ENCODE peak calls at places on chromosome 9, in nine cellular contexts. A is pancreas; W is colonic mucosa; R is CD8-positive, alpha-beta memory T cell; O is fibroblast of lung; E is lower lobe of right lung; S is kidney; C is heart right ventricle; V is left ventricle myocardium inferior. K is an unnamed sample.

GRCh38 chr9:23821400-23822181 is 4.4 kb downstream of the ELAVL2 start:
- DNase-seq in A (no peak), W (peak; percentile 55), R (no peak), O (peak; percentile 22), E (no peak), S (peak; percentile 63), C (no peak), V (no peak), K (no peak)

GRCh38 chr9:108746864-108747263 is 108.9 kb downstream of the ACTL7B start:
- DNase-seq in A (no peak), W (no peak), R (no peak), O (peak; percentile 9), E (no peak), S (no peak), C (no peak), V (no peak), K (no peak)

GRCh38 chr9:86491634-86492266 is 137.5 kb upstream of the TUT7 start:
- DNase-seq in A (no peak), W (no peak), R (no peak), O (no peak), E (no peak), S (no peak), C (no peak), V (no peak), K (no peak)

GRCh38 chr9:88025411-88026132 is 51.2 kb upstream of the CDK20 start:
- DNase-seq in A (no peak), W (no peak), R (no peak), O (no peak), E (no peak), S (no peak), C (no peak), V (no peak), K (no peak)

GRCh38 chr9:84277646-84278045 is 62.9 kb downstream of the SLC28A3 start:
- DNase-seq in A (no peak), W (no peak), R (no peak), O (peak; percentile 73), E (no peak), S (no peak), C (no peak), V (no peak), K (no peak)

GRCh38 chr9:71780953-71781352 is 12.6 kb upstream of the CEMIP2 start:
- DNase-seq in A (no peak), W (no peak), R (no peak), O (no peak), E (no peak), S (no peak), C (no peak), V (no peak), K (no peak)

GRCh38 chr9:24245988-24246387 is 299.7 kb downstream of the IZUMO3 start:
- DNase-seq in A (no peak), W (no peak), R (no peak), O (peak; percentile 3), E (no peak), S (no peak), C (no peak), V (no peak), K (no peak)

GRCh38 chr9:81455826-81456225 is 233.5 kb downstream of the TLE1 start:
- DNase-seq in A (no peak), W (no peak), R (no peak), O (peak; percentile 54), E (no peak), S (no peak), C (no peak), V (no peak), K (no peak)

DNA sequence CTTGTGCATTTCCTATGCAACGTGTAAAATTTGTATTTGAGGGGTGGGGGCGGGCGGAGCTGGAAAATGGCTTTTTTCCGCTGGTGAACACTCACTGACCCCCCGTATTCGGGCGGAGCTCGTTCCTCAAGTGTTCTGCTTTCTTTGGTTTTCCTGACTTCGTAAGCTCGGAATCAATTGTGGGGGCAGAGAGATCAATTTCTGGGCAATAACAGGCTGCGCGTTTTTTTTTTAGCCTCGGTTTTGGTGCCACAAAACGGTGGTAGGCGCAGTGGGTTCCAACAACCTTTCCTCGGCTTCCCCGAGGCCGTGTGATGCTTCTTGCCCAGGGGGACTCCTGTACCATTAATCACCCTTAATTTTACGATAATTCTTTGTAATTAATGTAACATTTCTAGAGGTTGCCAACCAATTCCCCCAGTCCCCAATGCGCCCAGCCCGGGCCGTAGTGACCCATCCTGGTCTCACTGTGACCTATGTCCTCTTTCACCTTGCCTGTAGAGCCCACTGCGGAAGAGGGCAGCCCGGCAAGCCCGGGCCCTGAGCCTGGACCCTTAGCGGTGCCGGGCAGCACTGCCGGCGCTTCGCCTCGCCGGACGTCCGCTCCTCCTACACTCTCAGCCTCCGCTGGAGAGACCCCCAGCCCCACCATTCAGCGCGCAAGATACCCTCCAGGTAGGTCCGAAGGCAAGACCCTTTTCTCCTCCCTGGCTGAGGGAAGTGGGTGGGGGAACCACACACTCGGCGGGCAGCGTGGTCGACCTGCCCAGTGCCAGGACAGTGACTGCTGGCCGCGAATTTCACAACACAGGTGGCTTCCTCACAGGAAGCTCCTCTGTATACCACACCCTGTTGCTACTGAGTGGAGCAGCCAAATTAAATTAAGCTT is 3.7 kb downstream of the NR4A3 start:
- DNase-seq in A (no peak), W (no peak), R (no peak), O (no peak), E (peak; percentile 47), S (no peak), C (no peak), V (no peak), K (no peak)
- H3K4me3 ChIP-seq in A (peak overlapping the region; percentile 82), W (peak overlapping the region; percentile 67), R (peak overlapping the region; percentile 69), O (peak overlapping the region; percentile 93), E (peak overlapping the region; percentile 84), S (no peak overlapping the region), C (no peak overlapping the region), V (peak overlapping the region; percentile 84), K (peak overlapping the region; percentile 85)

GRCh38 chr9:15420796-15421195 is 1.9 kb upstream of the SNAPC3 start:
- DNase-seq in A (no peak), W (no peak), R (no peak), O (peak; percentile 17), E (no peak), S (no peak), C (no peak), V (no peak), K (no peak)

GRCh38 chr9:15421532-15421931 is 1.1 kb upstream of the SNAPC3 start:
- DNase-seq in A (no peak), W (peak; percentile 41), R (no peak), O (no peak), E (no peak), S (no peak), C (no peak), V (no peak), K (no peak)

GRCh38 chr9:15423328-15423985 is 781 bp downstream of the SNAPC3 start:
- DNase-seq in A (no peak), W (peak; percentile 25), R (peak; percentile 13), O (peak; percentile 29), E (no peak), S (no peak), C (no peak), V (no peak), K (peak; percentile 2)

GRCh38 chr9:15426019-15426418 is 3.3 kb downstream of the SNAPC3 start:
- DNase-seq in A (no peak), W (no peak), R (no peak), O (no peak), E (no peak), S (no peak), C (no peak), V (no peak), K (no peak)

DNA sequence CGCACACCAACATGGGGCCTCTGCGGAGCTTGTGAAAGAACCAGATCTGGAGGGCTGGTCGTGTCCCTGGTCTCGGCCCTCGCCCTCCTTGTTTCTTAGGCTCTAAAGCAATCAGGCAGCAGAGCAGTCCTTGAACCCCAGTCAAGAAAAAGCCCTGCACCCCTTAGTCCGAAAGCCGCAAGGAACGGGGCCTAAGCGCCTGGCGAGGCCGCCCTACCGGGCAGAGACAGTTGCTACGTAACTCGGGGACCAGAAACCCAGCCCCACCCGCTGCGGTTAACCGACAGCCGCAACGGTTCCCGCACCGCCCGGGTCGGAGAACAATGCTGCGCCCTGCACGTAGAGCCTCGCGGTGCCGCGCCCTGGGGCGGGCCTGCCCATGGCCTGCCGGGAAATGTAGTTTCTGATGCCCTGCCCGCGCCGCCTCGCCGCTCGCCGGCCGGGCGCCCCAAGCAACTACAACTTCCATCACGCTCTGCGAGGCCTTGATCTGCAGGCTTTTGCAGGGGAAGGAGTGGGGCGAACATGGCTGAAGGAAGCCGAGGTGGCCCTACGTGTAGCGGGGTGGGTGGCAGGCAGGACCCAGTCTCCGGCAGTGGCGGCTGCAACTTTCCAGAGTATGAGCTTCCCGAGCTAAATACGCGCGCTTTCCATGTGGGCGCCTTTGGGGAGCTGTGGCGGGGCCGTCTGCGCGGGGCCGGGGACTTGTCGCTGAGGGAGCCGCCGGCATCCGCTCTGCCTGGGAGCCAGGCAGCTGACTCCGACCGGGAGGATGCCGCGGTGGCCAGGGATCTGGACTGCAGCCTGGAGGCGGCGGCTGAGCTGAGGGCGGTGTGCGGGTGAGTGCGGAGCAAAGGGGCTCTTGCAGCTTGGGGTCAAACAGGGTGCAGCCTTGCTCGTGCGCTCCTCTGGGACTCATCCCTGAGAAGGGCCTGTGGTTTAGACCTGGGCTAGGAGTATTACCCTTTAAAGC is at the start of gene SNAPC3:
- DNase-seq in A (peak; percentile 92), W (peak; percentile 97), R (peak; percentile 94), O (peak; percentile 96), E (peak; percentile 97), S (peak; percentile 98), C (peak; percentile 93), V (peak; percentile 94), K (peak; percentile 86)
- H3K4me1 ChIP-seq in A (no peaks in the 10 kb centered on the region), W (peaks cover 25% of the 10 kb centered on the region), R (peaks cover 25% of the 10 kb centered on the region), O (peaks cover 2% of the 10 kb centered on the region), E (peaks cover 49% of the 10 kb centered on the region), S (no peaks in the 10 kb centered on the region), C (peaks cover 49% of the 10 kb centered on the region), V (peaks cover 54% of the 10 kb centered on the region), K (no peaks in the 10 kb centered on the region)

GRCh38 chr9:97632992-97633858 is at the start of the genes NCBP1 and TSTD2:
- DNase-seq in A (peak; percentile 97), W (peak; percentile 97), R (peak; percentile 98), O (peak; percentile 97), E (peak; percentile 99), S (peak; percentile 99), C (peak; percentile 97), V (peak; percentile 97), K (peak; percentile 94)

GRCh38 chr9:97636903-97637302 is 3.3 kb downstream of the NCBP1 start:
- DNase-seq in A (no peak), W (no peak), R (no peak), O (no peak), E (no peak), S (no peak), C (no peak), V (no peak), K (no peak)

GRCh38 chr9:97632406-97632991 is 669 bp downstream of the TSTD2 start:
- DNase-seq in A (peak; percentile 48), W (peak; percentile 61), R (no peak), O (peak; percentile 82), E (peak; percentile 77), S (peak; percentile 83), C (peak; percentile 63), V (peak; percentile 39), K (no peak)

GRCh38 chr9:97633859-97634485 is 351 bp downstream of the NCBP1 start:
- DNase-seq in A (no peak), W (no peak), R (no peak), O (no peak), E (no peak), S (no peak), C (no peak), V (no peak), K (peak; percentile 20)

DNA sequence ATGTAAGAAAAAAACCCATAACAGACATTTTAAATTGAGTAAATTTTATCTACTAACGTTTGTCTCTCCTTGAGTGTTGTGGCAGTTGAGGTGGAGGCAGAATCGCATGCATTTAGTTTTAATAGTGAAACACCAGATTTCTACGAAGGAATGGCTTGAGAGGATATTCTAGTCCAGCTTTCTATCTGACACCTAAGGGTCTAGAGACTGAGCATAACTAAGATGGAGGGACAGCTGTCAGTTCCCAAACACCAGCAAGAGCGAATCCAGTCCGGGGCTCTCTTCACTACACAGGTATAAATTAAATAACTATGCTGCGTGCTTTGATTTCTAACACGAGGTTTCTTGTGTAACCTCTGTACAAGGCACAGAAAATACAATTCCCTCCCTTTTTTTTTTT is 1.4 kb downstream of the NCBP1 start:
- DNase-seq in A (no peak), W (no peak), R (no peak), O (no peak), E (no peak), S (no peak), C (no peak), V (no peak), K (no peak)
- H3K4me3 ChIP-seq in A (peak overlapping the region; percentile 72), W (peak overlapping the region; percentile 91), R (peak overlapping the region; percentile 75), O (peak overlapping the region; percentile 96), E (peak overlapping the region; percentile 94), S (no peak overlapping the region), C (peak overlapping the region; percentile 49), V (peak overlapping the region; percentile 89), K (peak overlapping the region; percentile 78)

GRCh38 chr9:75482566-75482965 is 394.3 kb downstream of the OSTF1 start:
- DNase-seq in A (no peak), W (no peak), R (no peak), O (no peak), E (no peak), S (no peak), C (no peak), V (no peak), K (no peak)
- H3K4me1 ChIP-seq in A (no peaks in the 10 kb centered on the region), W (no peaks in the 10 kb centered on the region), R (no peaks in the 10 kb centered on the region), O (no peaks in the 10 kb centered on the region), E (no peaks in the 10 kb centered on the region), S (no peaks in the 10 kb centered on the region), C (no peaks in the 10 kb centered on the region), V (no peaks in the 10 kb centered on the region), K (no peaks in the 10 kb centered on the region)

K was measured in naive thymus-derived CD4-positive, alpha-beta T cell.